ENCODE peak calls at places on chromosomes 1 and 21, in seven cellular contexts. D is A549, S is astrocyte of the cerebellum, J is coronary artery, Q is GM13977, O is PC-3, K is fibroblast of lung. R is an unnamed sample.

GRCh38 chr1:156487862-156488261 is 12.7 kb downstream of the MEF2D start:
- DNase-seq in D (no peak), S (no peak), J (no peak), Q (peak; percentile 70), O (no peak), K (no peak), R (no peak)

GRCh38 chr1:230413061-230413460 is 13.1 kb downstream of the PGBD5 start:
- DNase-seq in D (no peak), S (no peak), J (no peak), Q (no peak), O (no peak), K (no peak), R (no peak)

GRCh38 chr1:155184835-155185782 is 11.5 kb downstream of the TRIM46 start:
- DNase-seq in D (no peak), S (no peak), J (peak; percentile 74), Q (peak; percentile 83), O (no peak), K (no peak), R (peak; percentile 80)

GRCh38 chr1:44084998-44085675 is 33.5 kb upstream of the KLF17 start:
- DNase-seq in D (no peak), S (peak; percentile 43), J (no peak), Q (no peak), O (peak; percentile 84), K (peak; percentile 75), R (no peak)

GRCh38 chr1:2840036-2840809 is 38.7 kb upstream of the TTC34 start:
- DNase-seq in D (no peak), S (no peak), J (no peak), Q (no peak), O (no peak), K (no peak), R (peak; percentile 23)

GRCh38 chr1:164466001-164466421 is 93.0 kb upstream of the PBX1 start:
- DNase-seq in D (no peak), S (no peak), J (no peak), Q (no peak), O (no peak), K (no peak), R (no peak)

GRCh38 chr1:82483146-82483545 is 682.4 kb downstream of the ADGRL2 start:
- DNase-seq in D (no peak), S (no peak), J (no peak), Q (no peak), O (no peak), K (no peak), R (no peak)

GRCh38 chr1:52603301-52603675 is 1.1 kb downstream of the GPX7 start:
- DNase-seq in D (no peak), S (no peak), J (no peak), Q (peak; percentile 28), O (no peak), K (no peak), R (no peak)

GRCh38 chr1:2523891-2524609 is 2.3 kb downstream of the PANK4 start:
- DNase-seq in D (no peak), S (no peak), J (no peak), Q (no peak), O (no peak), K (no peak), R (no peak)

GRCh38 chr1:227427411-227427810 is 109.1 kb upstream of the CDC42BPA start:
- DNase-seq in D (no peak), S (no peak), J (no peak), Q (no peak), O (no peak), K (no peak), R (no peak)

DNA sequence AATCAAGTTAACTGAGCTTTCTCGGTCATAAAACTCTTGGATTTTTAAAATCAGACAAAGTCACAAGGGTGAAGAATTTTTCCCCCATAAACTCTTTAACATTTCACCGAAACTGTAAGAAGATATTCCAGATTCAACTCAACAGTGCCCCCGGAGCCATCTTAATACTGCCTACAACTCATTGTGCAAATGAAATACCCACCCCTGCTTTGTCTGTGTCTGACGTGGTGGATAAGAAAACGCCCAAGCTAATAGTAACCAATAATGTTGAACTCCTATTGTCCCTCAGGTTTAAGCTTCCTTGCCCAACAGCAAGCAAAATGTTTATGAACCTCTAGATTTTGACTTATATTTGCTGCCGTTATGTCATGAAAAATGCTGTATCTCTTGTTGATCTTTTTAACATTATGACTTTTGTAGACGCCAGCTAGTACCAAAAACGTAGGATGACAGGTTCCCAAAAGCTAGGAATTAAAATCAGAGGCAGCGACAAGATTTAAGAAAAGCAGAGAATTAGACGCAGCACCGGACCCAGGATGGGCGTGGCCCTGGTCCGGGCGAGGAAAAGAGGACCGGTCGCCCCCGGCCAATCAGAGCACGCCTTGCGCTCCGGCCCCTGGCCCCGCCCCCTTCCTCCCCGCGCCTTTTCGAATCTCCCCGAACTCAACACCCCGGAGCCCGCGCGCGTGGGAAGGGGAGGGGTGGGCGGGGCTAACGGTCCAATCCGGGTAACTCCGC is 1.1 kb downstream of the STMN1 start:
- DNase-seq in D (peak; percentile 75), S (peak; percentile 79), J (peak; percentile 94), Q (peak; percentile 96), O (peak; percentile 87), K (peak; percentile 89), R (peak; percentile 91)
- TF ChIP-seq CTCF in D (no peak), S (peak; percentile 27), J (no peak), Q (peak; percentile 5), O (peak; percentile 43), K (no peak), R (peak; percentile 13)

DNA sequence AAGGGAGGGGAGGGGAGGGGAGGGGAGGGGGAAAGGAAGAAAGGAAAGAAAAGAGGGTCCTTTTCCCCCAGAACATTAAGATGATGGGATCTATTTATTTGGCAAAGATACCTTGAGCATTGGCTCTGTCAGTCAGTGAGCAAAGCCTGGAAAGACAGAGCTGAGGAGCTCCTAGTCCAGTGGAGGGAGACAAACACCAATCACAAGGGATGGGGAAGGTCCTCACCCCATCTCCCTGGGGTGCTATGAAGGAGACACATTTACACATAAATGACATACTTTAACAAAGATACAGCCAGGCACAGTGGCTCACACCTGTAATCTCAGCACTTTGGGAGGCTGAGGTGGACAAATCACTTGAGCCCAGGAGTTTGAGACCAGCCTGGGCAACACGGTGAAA is 154.9 kb upstream of the TIAM1 start:
- DNase-seq in D (no peak), S (no peak), J (no peak), Q (no peak), O (no peak), K (no peak), R (no peak)
- TF ChIP-seq CTCF in D (no peak), S (no peak), J (no peak), Q (no peak), O (peak; percentile 20), K (no peak), R (no peak)

GRCh38 chr1:183103577-183103976 is 80.4 kb downstream of the LAMC1 start:
- DNase-seq in D (no peak), S (no peak), J (no peak), Q (no peak), O (no peak), K (no peak), R (no peak)
- TF ChIP-seq CTCF in D (no peak), S (no peak), J (no peak), Q (no peak), O (no peak), K (no peak), R (no peak)

GRCh38 chr1:81021134-81021533 is 779.6 kb upstream of the ADGRL2 start:
- DNase-seq in D (no peak), S (no peak), J (no peak), Q (no peak), O (no peak), K (peak; percentile 31), R (no peak)
- TF ChIP-seq CTCF in D (no peak), S (no peak), J (no peak), Q (no peak), O (no peak), K (no peak), R (no peak)